ENCODE peak calls at places on chromosomes 16 and 17, in six cellular contexts. G is DND-41; Y is AML-193; V is WTC11; I is DMS153; E is activated T-cell treated with anti-CD3 and anti-CD28 coated beads, Interleukin-2, amount 50 U/mL, for 24 hours. N is an unnamed sample.

GRCh38 chr17:20993863-20994778 is 48.7 kb downstream of the USP22 start:
- DNase-seq in G (no peak), Y (no peak), V (no peak), I (no peak), E (no peak), N (no peak)

GRCh38 chr17:73196500-73196899 is 3.6 kb downstream of the COG1 start:
- DNase-seq in G (no peak), Y (no peak), V (peak), I (peak), E (no peak), N (no peak)

GRCh38 chr16:48963901-48964615 is 317.6 kb downstream of the CBLN1 start:
- DNase-seq in G (no peak), Y (no peak), V (no peak), I (no peak), E (no peak), N (no peak)

GRCh38 chr17:66602659-66603363 is 232.1 kb upstream of the CACNG5 start:
- DNase-seq in G (no peak), Y (no peak), V (no peak), I (no peak), E (no peak), N (no peak)

GRCh38 chr17:1365445-1366039 is 34.5 kb downstream of the YWHAE start:
- DNase-seq in G (peak), Y (peak), V (peak), I (peak), E (peak), N (peak)

GRCh38 chr17:51813166-51813783 is 345.2 kb downstream of the CA10 start:
- DNase-seq in G (no peak), Y (no peak), V (no peak), I (peak), E (no peak), N (no peak)

GRCh38 chr16:30488764-30489595 is 16.4 kb downstream of the ITGAL start:
- DNase-seq in G (no peak), Y (peak), V (peak), I (peak), E (no peak), N (no peak)

GRCh38 chr17:50909765-50910661 is 43.9 kb upstream of the TOB1 start:
- DNase-seq in G (peak), Y (peak), V (no peak), I (no peak), E (peak), N (no peak)

GRCh38 chr17:47978324-47978723 is 7.4 kb downstream of the CDK5RAP3 start:
- DNase-seq in G (peak), Y (peak), V (peak), I (no peak), E (peak), N (no peak)

GRCh38 chr17:50953831-50954601 is 87.9 kb upstream of the TOB1 start:
- DNase-seq in G (peak), Y (no peak), V (peak), I (peak), E (no peak), N (no peak)

GRCh38 chr17:66422181-66422580 is 119.8 kb downstream of the PRKCA start:
- DNase-seq in G (no peak), Y (no peak), V (no peak), I (no peak), E (no peak), N (no peak)

GRCh38 chr17:42530952-42531454 is 5.0 kb upstream of the NAGLU start:
- DNase-seq in G (no peak), Y (no peak), V (no peak), I (peak), E (no peak), N (no peak)

GRCh38 chr16:52547001-52547833 is at the start of gene TOX3:
- DNase-seq in G (no peak), Y (no peak), V (peak), I (no peak), E (no peak), N (no peak)

GRCh38 chr17:13117616-13118015 is 99.8 kb upstream of the ELAC2 start:
- DNase-seq in G (no peak), Y (no peak), V (no peak), I (no peak), E (no peak), N (no peak)

GRCh38 chr16:78490847-78491246 is 391.4 kb downstream of the WWOX start:
- DNase-seq in G (no peak), Y (no peak), V (no peak), I (no peak), E (no peak), N (no peak)

GRCh38 chr16:81520560-81521135 is 76.0 kb downstream of the CMIP start:
- DNase-seq in G (no peak), Y (no peak), V (no peak), I (no peak), E (no peak), N (no peak)

GRCh38 chr17:67256075-67256732 is 11.2 kb upstream of the HELZ start:
- DNase-seq in G (no peak), Y (no peak), V (no peak), I (no peak), E (no peak), N (no peak)

GRCh38 chr17:65572186-65572580 is 10.7 kb upstream of the AXIN2 start:
- DNase-seq in G (no peak), Y (no peak), V (no peak), I (no peak), E (no peak), N (no peak)

GRCh38 chr17:40418428-40418706 is 671 bp upstream of the TOP2A start:
- DNase-seq in G (no peak), Y (no peak), V (peak), I (no peak), E (no peak), N (no peak)

GRCh38 chr16:21568502-21569189 is 30.7 kb upstream of the METTL9 start:
- DNase-seq in G (no peak), Y (no peak), V (no peak), I (no peak), E (no peak), N (no peak)

GRCh38 chr17:75927286-75927922 is 13.4 kb downstream of the FBF1 start:
- DNase-seq in G (no peak), Y (peak), V (peak), I (no peak), E (no peak), N (no peak)